ENCODE peak calls at places on chromosomes 3 and 15, in five cellular contexts. U, A, D, K and B are unnamed samples.

GRCh38 chr15:40869686-40870085 is 4.3 kb downstream of the RHOV start:
- DNase-seq in A (no peak), K (no peak), U (no peak), D (no peak), B (no peak)

GRCh38 chr3:11532865-11533490 is 110.7 kb downstream of the VGLL4 start:
- DNase-seq in D (no peak), U (no peak), A (peak; percentile 76), K (peak; percentile 80), B (no peak)

GRCh38 chr3:28295819-28296364 is 52.6 kb upstream of the ZCWPW2 start:
- DNase-seq in A (peak; percentile 42), U (no peak), K (no peak), D (no peak), B (no peak)

GRCh38 chr15:101070502-101071273 is 151.5 kb downstream of the LRRK1 start:
- DNase-seq in K (peak; percentile 87), A (peak; percentile 78), U (no peak), D (peak; percentile 71), B (peak; percentile 62)

GRCh38 chr15:58934521-58934920 is 1.0 kb upstream of the SLTM start:
- DNase-seq in D (no peak), U (peak; percentile 4), A (no peak), K (no peak), B (no peak)

GRCh38 chr15:95653361-95653805 is 677.1 kb upstream of the NR2F2 start:
- DNase-seq in A (no peak), U (no peak), K (no peak), D (no peak), B (no peak)

GRCh38 chr3:43076857-43077256 is 29.0 kb downstream of the POMGNT2 start:
- DNase-seq in A (no peak), D (no peak), U (no peak), K (no peak), B (no peak)

GRCh38 chr15:58715266-58715917 is 34.1 kb downstream of the ADAM10 start:
- DNase-seq in D (no peak), K (no peak), U (no peak), A (no peak), B (no peak)

GRCh38 chr15:80803580-80804525 is 24.7 kb downstream of the CEMIP start:
- DNase-seq in K (peak; percentile 33), D (no peak), U (no peak), A (no peak), B (no peak)

GRCh38 chr15:66838202-66838601 is 136.2 kb downstream of the SMAD6 start:
- DNase-seq in K (no peak), U (no peak), D (no peak), A (no peak), B (no peak)

GRCh38 chr15:80585544-80586018 is 109.5 kb upstream of the ABHD17C start:
- DNase-seq in D (no peak), U (peak; percentile 31), K (no peak), A (no peak), B (peak; percentile 57)

GRCh38 chr15:48890375-48890972 is 12.5 kb downstream of the EID1 start:
- DNase-seq in A (no peak), U (no peak), K (no peak), D (no peak), B (no peak)

GRCh38 chr3:186515115-186515514 is 29.1 kb downstream of the CRYGS start:
- DNase-seq in K (no peak), U (no peak), D (no peak), A (no peak), B (no peak)

GRCh38 chr3:152943645-152944044 is 108.7 kb downstream of the P2RY1 start:
- DNase-seq in A (no peak), D (no peak), U (peak; percentile 33), K (peak; percentile 10), B (no peak)

GRCh38 chr3:73623316-73623715 is 1.4 kb downstream of the PDZRN3 start:
- DNase-seq in K (no peak), A (peak; percentile 55), D (no peak), U (no peak), B (no peak)

GRCh38 chr15:99712415-99712814 is 20.8 kb downstream of the LYSMD4 start:
- DNase-seq in D (no peak), U (no peak), A (no peak), K (no peak), B (peak; percentile 77)

GRCh38 chr15:56943398-56943797 is 25.0 kb downstream of the TCF12 start:
- DNase-seq in U (no peak), K (no peak), A (peak; percentile 43), D (no peak), B (no peak)

GRCh38 chr15:63332367-63333078 is 49.1 kb downstream of the CA12 start:
- DNase-seq in D (no peak), U (peak; percentile 28), K (peak; percentile 82), A (peak; percentile 84), B (no peak)

GRCh38 chr3:157098823-157099185 is 61.1 kb downstream of the CCNL1 start:
- DNase-seq in U (no peak), D (no peak), A (peak; percentile 56), K (peak; percentile 72), B (no peak)

GRCh38 chr3:135989247-135989646 is 23.7 kb downstream of the PPP2R3A start:
- DNase-seq in U (no peak), A (peak; percentile 19), K (peak; percentile 87), D (no peak), B (no peak)

GRCh38 chr15:90903733-90904536 is 833 bp downstream of the MAN2A2 start:
- DNase-seq in U (no peak), D (no peak), A (no peak), K (no peak), B (peak; percentile 88)

GRCh38 chr3:44555753-44556152 is 760 bp downstream of the ZKSCAN7 start:
- DNase-seq in K (no peak), U (no peak), D (no peak), A (peak; percentile 13), B (no peak)

GRCh38 chr3:58129041-58129440 is 81.7 kb downstream of the DNASE1L3 start:
- DNase-seq in K (no peak), D (no peak), U (no peak), A (no peak), B (no peak)

GRCh38 chr15:27665002-27665401 is 434.1 kb downstream of the OCA2 start:
- DNase-seq in A (no peak), D (no peak), K (no peak), U (no peak), B (no peak)

GRCh38 chr15:101309436-101310162 is 14.6 kb upstream of the SNRPA1 start:
- DNase-seq in K (no peak), U (no peak), D (no peak), A (no peak), B (peak; percentile 43)

GRCh38 chr3:66582721-66583141 is 81.9 kb upstream of the LRIG1 start:
- DNase-seq in K (peak; percentile 44), A (no peak), D (no peak), U (no peak), B (no peak)

GRCh38 chr15:23866832-23867231 is 179.7 kb upstream of the NDN start:
- DNase-seq in K (no peak), A (peak; percentile 4), D (no peak), U (no peak), B (no peak)

GRCh38 chr3:10672422-10672821 is 143.6 kb upstream of the SLC6A11 start:
- DNase-seq in D (no peak), K (no peak), A (no peak), U (no peak), B (no peak)

GRCh38 chr15:75835990-75836952 is 7.0 kb upstream of the UBE2Q2 start:
- DNase-seq in D (no peak), A (no peak), U (no peak), K (peak; percentile 23), B (no peak)

GRCh38 chr15:65371976-65372786 is 5.6 kb downstream of the IGDCC3 start:
- DNase-seq in U (no peak), D (no peak), A (no peak), K (no peak), B (peak; percentile 54)

GRCh38 chr3:181581651-181582050 is 130.1 kb upstream of the SOX2 start:
- DNase-seq in U (no peak), A (no peak), K (peak; percentile 82), D (no peak), B (peak; percentile 39)

GRCh38 chr15:25403771-25404170 is 35.1 kb downstream of the UBE3A start:
- DNase-seq in A (no peak), D (no peak), U (no peak), K (no peak), B (no peak)
- H3K4me3 ChIP-seq in A (no peak overlapping the region), D (no peak overlapping the region), U (no peak overlapping the region), K (no peak overlapping the region), B (no peak overlapping the region)

GRCh38 chr3:22819209-22819608 is 383.9 kb upstream of the UBE2E2 start:
- DNase-seq in D (no peak), U (no peak), K (no peak), A (no peak), B (no peak)
- H3K4me1 ChIP-seq in D (no peaks in the 10 kb centered on the region), U (no peaks in the 10 kb centered on the region), K (no peaks in the 10 kb centered on the region), A (no peaks in the 10 kb centered on the region), B (no peaks in the 10 kb centered on the region)

DNA sequence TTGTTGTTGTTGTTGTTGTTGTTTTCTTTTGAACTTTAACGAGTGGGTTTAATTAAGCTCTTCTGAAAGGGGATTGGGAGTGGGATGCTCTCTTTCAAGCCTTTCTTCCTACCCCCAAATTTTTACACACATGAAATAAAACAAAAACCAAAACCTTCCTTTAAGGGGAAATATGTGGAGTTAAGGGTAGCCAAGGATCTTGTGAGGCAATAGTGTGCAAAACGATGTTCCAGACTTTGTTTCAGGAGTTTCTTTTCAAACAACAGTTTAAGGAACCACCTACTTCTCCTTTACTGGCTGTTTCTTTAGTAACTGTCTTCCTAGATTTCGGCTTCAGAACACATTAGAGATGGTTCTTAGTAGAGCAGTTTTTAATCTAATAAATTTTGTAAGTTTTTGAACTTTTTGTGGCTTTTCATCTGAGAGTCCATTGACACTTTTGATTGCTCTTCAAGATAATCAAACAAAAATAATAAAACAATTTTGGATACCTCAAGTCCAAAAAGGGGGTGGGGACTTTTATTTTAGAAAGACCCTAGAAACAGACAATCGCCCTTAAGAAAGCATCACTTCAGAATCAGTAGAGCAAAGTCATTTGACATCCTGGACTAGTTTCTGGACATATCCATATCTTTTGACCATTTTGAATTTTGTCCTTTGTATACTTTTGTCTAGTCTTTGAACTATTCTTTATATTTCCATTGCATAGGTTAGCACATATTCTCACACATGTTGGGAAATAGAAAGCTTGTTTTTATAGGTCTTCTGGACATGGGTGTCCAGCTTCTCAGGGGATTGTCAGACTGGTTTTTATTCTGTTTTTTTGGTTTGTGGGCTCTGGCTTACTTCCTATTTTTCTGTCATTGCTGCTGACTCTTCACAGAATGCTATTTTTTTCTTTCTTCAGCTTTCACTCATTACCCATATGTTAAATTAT is 6.0 kb downstream of the DIPK2A start:
- DNase-seq in D (no peak), A (peak; percentile 61), K (no peak), U (no peak), B (no peak)
- H3K9ac ChIP-seq in D (no peak overlapping the region), A (no peak overlapping the region), K (no peak overlapping the region), U (no peak overlapping the region), B (no peak overlapping the region)

DNA sequence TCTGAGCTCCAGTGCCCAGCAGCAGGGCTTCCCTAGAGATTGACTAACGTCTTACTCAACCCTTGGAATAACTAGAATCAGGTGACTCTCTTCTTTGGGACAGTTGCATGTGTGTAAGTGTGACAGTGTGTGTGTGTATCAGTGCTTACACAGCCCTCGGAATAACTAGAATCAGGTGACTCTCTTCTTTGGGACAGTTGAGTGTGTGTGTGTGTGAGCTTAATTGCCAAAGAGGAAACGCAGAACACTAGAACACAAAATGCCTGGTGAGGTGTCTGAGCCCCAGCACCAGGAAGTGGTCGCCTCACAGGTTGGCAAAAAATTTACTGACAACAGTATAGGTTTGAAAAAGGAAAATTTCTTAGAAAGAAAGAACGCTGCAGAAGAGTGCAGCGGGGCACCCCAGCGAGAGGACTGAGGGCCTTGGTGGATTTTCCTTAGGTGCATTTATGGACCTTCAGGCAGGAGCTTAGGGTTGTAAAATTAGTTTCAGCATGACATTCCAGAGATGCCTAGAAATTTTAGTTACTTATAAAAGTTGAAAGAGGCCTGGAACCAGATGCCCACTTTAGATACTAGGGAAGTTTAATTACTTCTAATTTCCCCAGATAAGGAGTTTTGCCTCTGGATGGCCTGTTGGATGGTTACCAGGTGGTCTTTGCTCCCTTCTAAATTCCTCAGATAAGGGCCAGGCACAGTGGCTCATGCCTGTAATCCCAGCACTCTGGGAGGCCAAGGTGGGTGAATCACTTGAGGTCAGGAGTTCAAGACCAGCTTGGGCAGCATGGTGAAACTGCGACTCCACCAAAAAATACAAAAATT is 3.7 kb upstream of the WDR82 start:
- DNase-seq in K (no peak), U (no peak), A (peak; percentile 36), D (no peak), B (no peak)
- H3K4me3 ChIP-seq in K (no peak overlapping the region), U (peak overlapping the region; percentile 14), A (no peak overlapping the region), D (no peak overlapping the region), B (no peak overlapping the region)